ENCODE peak calls at places on chromosomes 6 and 20, in nine cellular contexts. One of them, this sample, is unnamed.
A peak's percentile ranks its signal among the peaks of the same experiment; 100 is the strongest.

GRCh38 chr6:139533573-139534471 is 159.4 kb upstream of the CITED2 start:
- DNase-seq in cardiac fibroblast: peak; percentile 91
- DNase-seq in GM06990: no peak
- DNase-seq in ovary: no peak
- DNase-seq in pancreas: peak; percentile 23
- DNase-seq in SK-N-SH: no peak
- DNase-seq in GM12865: no peak
- DNase-seq in lower lobe of right lung: peak; percentile 61
- DNase-seq in PC-9: no peak
- DNase-seq in this sample: peak; percentile 68

GRCh38 chr20:48706116-48706656 is 121.6 kb downstream of the PREX1 start:
- DNase-seq in cardiac fibroblast: peak; percentile 59
- DNase-seq in GM06990: no peak
- DNase-seq in ovary: no peak
- DNase-seq in pancreas: no peak
- DNase-seq in SK-N-SH: no peak
- DNase-seq in GM12865: no peak
- DNase-seq in lower lobe of right lung: no peak
- DNase-seq in PC-9: no peak
- DNase-seq in this sample: no peak

GRCh38 chr6:158031191-158031444 is 49.5 kb downstream of the SYNJ2 start:
- DNase-seq in cardiac fibroblast: no peak
- DNase-seq in GM06990: no peak
- DNase-seq in ovary: no peak
- DNase-seq in pancreas: no peak
- DNase-seq in SK-N-SH: no peak
- DNase-seq in GM12865: no peak
- DNase-seq in lower lobe of right lung: no peak
- DNase-seq in PC-9: no peak
- DNase-seq in this sample: no peak

GRCh38 chr20:8646716-8647115 is 422.2 kb upstream of the PLCB4 start:
- DNase-seq in cardiac fibroblast: peak; percentile 55
- DNase-seq in GM06990: no peak
- DNase-seq in ovary: no peak
- DNase-seq in pancreas: no peak
- DNase-seq in SK-N-SH: no peak
- DNase-seq in GM12865: no peak
- DNase-seq in lower lobe of right lung: no peak
- DNase-seq in PC-9: no peak
- DNase-seq in this sample: peak; percentile 96

GRCh38 chr6:165692106-165692653 is 29.1 kb upstream of the PDE10A start:
- DNase-seq in cardiac fibroblast: peak; percentile 47
- DNase-seq in GM06990: no peak
- DNase-seq in ovary: no peak
- DNase-seq in pancreas: no peak
- DNase-seq in SK-N-SH: no peak
- DNase-seq in GM12865: no peak
- DNase-seq in lower lobe of right lung: no peak
- DNase-seq in PC-9: no peak
- DNase-seq in this sample: no peak

GRCh38 chr6:128519132-128519930 is 1.1 kb downstream of the PTPRK start:
- DNase-seq in cardiac fibroblast: peak; percentile 63
- DNase-seq in GM06990: peak; percentile 18
- DNase-seq in ovary: peak; percentile 64
- DNase-seq in pancreas: peak; percentile 62
- DNase-seq in SK-N-SH: peak; percentile 17
- DNase-seq in GM12865: peak; percentile 20
- DNase-seq in lower lobe of right lung: peak; percentile 63
- DNase-seq in PC-9: peak; percentile 63
- DNase-seq in this sample: peak; percentile 53

GRCh38 chr6:16851044-16851540 is 89.8 kb upstream of the ATXN1 start:
- DNase-seq in cardiac fibroblast: no peak
- DNase-seq in GM06990: no peak
- DNase-seq in ovary: no peak
- DNase-seq in pancreas: no peak
- DNase-seq in SK-N-SH: no peak
- DNase-seq in GM12865: no peak
- DNase-seq in lower lobe of right lung: no peak
- DNase-seq in PC-9: no peak
- DNase-seq in this sample: no peak

GRCh38 chr6:130183271-130184222 is 39.2 kb downstream of the SAMD3 start:
- DNase-seq in cardiac fibroblast: no peak
- DNase-seq in GM06990: no peak
- DNase-seq in ovary: no peak
- DNase-seq in pancreas: no peak
- DNase-seq in SK-N-SH: no peak
- DNase-seq in GM12865: peak; percentile 13
- DNase-seq in lower lobe of right lung: no peak
- DNase-seq in PC-9: no peak
- DNase-seq in this sample: no peak

GRCh38 chr6:130625825-130626500 is 201.2 kb upstream of the SMLR1 start:
- DNase-seq in cardiac fibroblast: peak; percentile 41
- DNase-seq in GM06990: peak; percentile 50
- DNase-seq in ovary: no peak
- DNase-seq in pancreas: no peak
- DNase-seq in SK-N-SH: no peak
- DNase-seq in GM12865: peak; percentile 70
- DNase-seq in lower lobe of right lung: no peak
- DNase-seq in PC-9: no peak
- DNase-seq in this sample: no peak

GRCh38 chr20:59013031-59013951 is 5.9 kb upstream of the TUBB1 start:
- DNase-seq in cardiac fibroblast: no peak
- DNase-seq in GM06990: no peak
- DNase-seq in ovary: no peak
- DNase-seq in pancreas: no peak
- DNase-seq in SK-N-SH: no peak
- DNase-seq in GM12865: no peak
- DNase-seq in lower lobe of right lung: no peak
- DNase-seq in PC-9: no peak
- DNase-seq in this sample: no peak

GRCh38 chr20:31835977-31836852 is 9.2 kb downstream of the FOXS1 start:
- DNase-seq in cardiac fibroblast: peak; percentile 93
- DNase-seq in GM06990: peak; percentile 53
- DNase-seq in ovary: peak; percentile 74
- DNase-seq in pancreas: peak; percentile 61
- DNase-seq in SK-N-SH: peak; percentile 57
- DNase-seq in GM12865: peak; percentile 76
- DNase-seq in lower lobe of right lung: peak; percentile 73
- DNase-seq in PC-9: peak; percentile 72
- DNase-seq in this sample: peak; percentile 98

GRCh38 chr20:50590348-50590664 is 80.1 kb downstream of the PTPN1 start:
- DNase-seq in cardiac fibroblast: no peak
- DNase-seq in GM06990: no peak
- DNase-seq in ovary: no peak
- DNase-seq in pancreas: no peak
- DNase-seq in SK-N-SH: no peak
- DNase-seq in GM12865: no peak
- DNase-seq in lower lobe of right lung: peak; percentile 34
- DNase-seq in PC-9: no peak
- DNase-seq in this sample: no peak

GRCh38 chr20:50591233-50591852 is 81.2 kb downstream of the PTPN1 start:
- DNase-seq in cardiac fibroblast: no peak
- DNase-seq in GM06990: no peak
- DNase-seq in ovary: no peak
- DNase-seq in pancreas: no peak
- DNase-seq in SK-N-SH: no peak
- DNase-seq in GM12865: no peak
- DNase-seq in lower lobe of right lung: no peak
- DNase-seq in PC-9: no peak
- DNase-seq in this sample: no peak

GRCh38 chr20:50593005-50593335 is 82.8 kb downstream of the PTPN1 start:
- DNase-seq in cardiac fibroblast: no peak
- DNase-seq in GM06990: no peak
- DNase-seq in ovary: no peak
- DNase-seq in pancreas: no peak
- DNase-seq in SK-N-SH: no peak
- DNase-seq in GM12865: no peak
- DNase-seq in lower lobe of right lung: no peak
- DNase-seq in PC-9: no peak
- DNase-seq in this sample: no peak

GRCh38 chr20:50594231-50594590 is 84.0 kb downstream of the PTPN1 start:
- DNase-seq in cardiac fibroblast: peak; percentile 35
- DNase-seq in GM06990: no peak
- DNase-seq in ovary: no peak
- DNase-seq in pancreas: no peak
- DNase-seq in SK-N-SH: no peak
- DNase-seq in GM12865: no peak
- DNase-seq in lower lobe of right lung: no peak
- DNase-seq in PC-9: no peak
- DNase-seq in this sample: no peak

GRCh38 chr20:50592282-50593004 is 82.3 kb downstream of the PTPN1 start:
- DNase-seq in cardiac fibroblast: no peak
- DNase-seq in GM06990: no peak
- DNase-seq in ovary: peak; percentile 64
- DNase-seq in pancreas: peak; percentile 56
- DNase-seq in SK-N-SH: no peak
- DNase-seq in GM12865: no peak
- DNase-seq in lower lobe of right lung: peak; percentile 81
- DNase-seq in PC-9: no peak
- DNase-seq in this sample: no peak
- H3K4me3 ChIP-seq in cardiac fibroblast: no peak overlapping the region
- H3K4me3 ChIP-seq in GM06990: no peak overlapping the region
- H3K4me3 ChIP-seq in ovary: no peak overlapping the region
- H3K4me3 ChIP-seq in pancreas: no peak overlapping the region
- H3K4me3 ChIP-seq in SK-N-SH: no peak overlapping the region
- H3K4me3 ChIP-seq in GM12865: no peak overlapping the region
- H3K4me3 ChIP-seq in lower lobe of right lung: no peak overlapping the region
- H3K4me3 ChIP-seq in PC-9: no peak overlapping the region
- H3K4me3 ChIP-seq in this sample: no peak overlapping the region

DNA sequence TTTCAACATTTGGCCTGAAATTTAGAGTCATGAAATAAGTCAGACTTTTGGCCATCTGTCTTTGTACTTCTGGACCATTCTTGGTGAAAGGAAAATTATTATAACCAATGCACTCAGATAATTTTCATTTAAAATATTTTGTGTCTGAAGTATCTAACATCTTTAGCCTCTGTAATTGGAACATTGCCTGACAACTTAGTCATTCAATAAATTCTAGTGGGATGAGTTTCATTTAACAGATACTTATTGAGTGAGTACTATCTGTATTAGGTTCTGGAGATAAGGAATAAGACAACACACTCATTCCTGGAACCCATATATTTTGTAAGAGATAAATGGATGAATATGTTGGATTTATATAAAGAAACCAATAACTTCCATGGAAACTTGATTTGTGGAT is 536.0 kb downstream of the BCKDHB start:
- DNase-seq in cardiac fibroblast: peak; percentile 42
- DNase-seq in GM06990: no peak
- DNase-seq in ovary: no peak
- DNase-seq in pancreas: no peak
- DNase-seq in SK-N-SH: no peak
- DNase-seq in GM12865: no peak
- DNase-seq in lower lobe of right lung: no peak
- DNase-seq in PC-9: no peak
- DNase-seq in this sample: no peak
- H3K4me3 ChIP-seq in cardiac fibroblast: no peak overlapping the region
- H3K4me3 ChIP-seq in GM06990: no peak overlapping the region
- H3K4me3 ChIP-seq in ovary: no peak overlapping the region
- H3K4me3 ChIP-seq in pancreas: no peak overlapping the region
- H3K4me3 ChIP-seq in SK-N-SH: no peak overlapping the region
- H3K4me3 ChIP-seq in GM12865: no peak overlapping the region
- H3K4me3 ChIP-seq in lower lobe of right lung: no peak overlapping the region
- H3K4me3 ChIP-seq in PC-9: no peak overlapping the region
- H3K4me3 ChIP-seq in this sample: no peak overlapping the region

GRCh38 chr20:61278296-61278695 is 26.2 kb downstream of the CDH4 start:
- DNase-seq in cardiac fibroblast: no peak
- DNase-seq in GM06990: no peak
- DNase-seq in ovary: no peak
- DNase-seq in pancreas: no peak
- DNase-seq in SK-N-SH: no peak
- DNase-seq in GM12865: no peak
- DNase-seq in lower lobe of right lung: no peak
- DNase-seq in PC-9: no peak
- DNase-seq in this sample: no peak
- H3K4me3 ChIP-seq in cardiac fibroblast: no peak overlapping the region
- H3K4me3 ChIP-seq in GM06990: no peak overlapping the region
- H3K4me3 ChIP-seq in ovary: no peak overlapping the region
- H3K4me3 ChIP-seq in pancreas: no peak overlapping the region
- H3K4me3 ChIP-seq in SK-N-SH: no peak overlapping the region
- H3K4me3 ChIP-seq in GM12865: no peak overlapping the region
- H3K4me3 ChIP-seq in lower lobe of right lung: no peak overlapping the region
- H3K4me3 ChIP-seq in PC-9: no peak overlapping the region
- H3K4me3 ChIP-seq in this sample: no peak overlapping the region

DNA sequence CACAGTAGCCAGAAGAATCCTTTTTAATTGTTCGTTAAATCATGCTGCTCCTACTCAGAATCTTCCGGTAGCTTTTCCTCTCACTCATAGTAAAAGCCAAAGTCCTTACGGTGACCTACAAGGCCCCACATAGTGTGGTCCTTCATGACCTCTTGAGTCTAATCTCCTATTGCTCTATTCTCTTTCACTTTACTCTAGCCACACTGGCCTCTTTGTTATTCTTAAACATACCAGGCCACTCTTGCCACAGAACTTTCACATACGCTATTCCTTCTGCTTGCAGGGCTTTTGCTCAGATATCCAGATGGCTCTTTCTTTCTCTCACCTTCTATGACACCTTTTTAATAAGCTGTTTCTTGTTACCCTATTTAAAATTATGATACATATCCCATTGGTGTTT is 25.7 kb downstream of the ZNF391 start:
- DNase-seq in cardiac fibroblast: no peak
- DNase-seq in GM06990: no peak
- DNase-seq in ovary: no peak
- DNase-seq in pancreas: no peak
- DNase-seq in SK-N-SH: no peak
- DNase-seq in GM12865: no peak
- DNase-seq in lower lobe of right lung: no peak
- DNase-seq in PC-9: no peak
- DNase-seq in this sample: no peak
- H3K4me3 ChIP-seq in cardiac fibroblast: no peak overlapping the region
- H3K4me3 ChIP-seq in GM06990: no peak overlapping the region
- H3K4me3 ChIP-seq in ovary: no peak overlapping the region
- H3K4me3 ChIP-seq in pancreas: no peak overlapping the region
- H3K4me3 ChIP-seq in SK-N-SH: no peak overlapping the region
- H3K4me3 ChIP-seq in GM12865: no peak overlapping the region
- H3K4me3 ChIP-seq in lower lobe of right lung: no peak overlapping the region
- H3K4me3 ChIP-seq in PC-9: no peak overlapping the region
- H3K4me3 ChIP-seq in this sample: no peak overlapping the region

This sample was measured in SJSA1.